ENCODE peak calls at places on chromosomes 6 and 20, in six cellular contexts. K is neural progenitor cell, E is astrocyte, C is cardiac fibroblast, W is K562, I is fibroblast of the aortic adventitia. J is an unnamed sample.

GRCh38 chr6:105991561-105992314 is 94.4 kb upstream of the PRDM1 start:
- DNase-seq in K (peak), E (no peak), C (no peak), W (peak), I (no peak), J (no peak)

GRCh38 chr20:17530716-17531536 is at the start of gene BFSP1:
- DNase-seq in K (peak), E (peak), C (peak), W (no peak), I (peak), J (peak)

GRCh38 chr20:59219206-59219605 is 55.6 kb downstream of the ZNF831 start:
- DNase-seq in K (no peak), E (no peak), C (no peak), W (no peak), I (no peak), J (no peak)

GRCh38 chr6:27505209-27506027 is 32.5 kb upstream of the ZNF184 start:
- DNase-seq in K (peak), E (peak), C (peak), W (peak), I (peak), J (peak)

GRCh38 chr20:47747663-47748031 is 37.6 kb downstream of the SULF2 start:
- DNase-seq in K (no peak), E (no peak), C (no peak), W (no peak), I (no peak), J (no peak)

GRCh38 chr6:116682334-116682712 is 1.3 kb downstream of the KPNA5 start:
- DNase-seq in K (peak), E (peak), C (peak), W (no peak), I (peak), J (peak)

GRCh38 chr20:13644010-13644409 is 5.3 kb upstream of the TASP1 start:
- DNase-seq in K (no peak), E (peak), C (peak), W (no peak), I (peak), J (peak)

GRCh38 chr20:11917663-11918062 is at the start of gene BTBD3:
- DNase-seq in K (peak), E (peak), C (peak), W (no peak), I (peak), J (peak)

GRCh38 chr6:22828179-22829062 is 259.1 kb downstream of the HDGFL1 start:
- DNase-seq in K (peak), E (peak), C (peak), W (no peak), I (peak), J (peak)

GRCh38 chr6:47452899-47453298 is 24.7 kb upstream of the CD2AP start:
- DNase-seq in K (no peak), E (no peak), C (no peak), W (no peak), I (no peak), J (no peak)

GRCh38 chr6:10412948-10413849 is 1.7 kb downstream of the TFAP2A start:
- DNase-seq in K (peak), E (no peak), C (no peak), W (no peak), I (no peak), J (no peak)

GRCh38 chr6:64984947-64985346 is 722.1 kb downstream of the EYS start:
- DNase-seq in K (no peak), E (no peak), C (no peak), W (no peak), I (no peak), J (no peak)

GRCh38 chr20:24139846-24140245 is 151.3 kb upstream of the GGTLC1 start:
- DNase-seq in K (no peak), E (no peak), C (no peak), W (no peak), I (no peak), J (no peak)

GRCh38 chr6:84623956-84624680 is 140.3 kb downstream of the TBX18 start:
- DNase-seq in K (no peak), E (peak), C (peak), W (no peak), I (peak), J (peak)

GRCh38 chr6:150208606-150209352 is 65.9 kb downstream of the PPP1R14C start:
- DNase-seq in K (no peak), E (peak), C (no peak), W (no peak), I (no peak), J (no peak)

GRCh38 chr20:46058656-46059281 is 29.8 kb downstream of the SLC12A5 start:
- DNase-seq in K (peak), E (no peak), C (no peak), W (no peak), I (no peak), J (no peak)

GRCh38 chr6:149154137-149154900 is 163.2 kb upstream of the TAB2 start:
- DNase-seq in K (no peak), E (no peak), C (no peak), W (no peak), I (no peak), J (no peak)

GRCh38 chr6:108874470-108875160 is 26.4 kb downstream of the ARMC2 start:
- DNase-seq in K (no peak), E (no peak), C (peak), W (no peak), I (peak), J (peak)

GRCh38 chr6:15320683-15321082 is 74.8 kb downstream of the JARID2 start:
- DNase-seq in K (no peak), E (peak), C (peak), W (no peak), I (peak), J (no peak)

GRCh38 chr20:53981752-53982437 is 88.5 kb downstream of the BCAS1 start:
- DNase-seq in K (no peak), E (no peak), C (no peak), W (no peak), I (no peak), J (no peak)

GRCh38 chr6:110191477-110191876 is 11.2 kb downstream of the CDC40 start:
- DNase-seq in K (no peak), E (no peak), C (no peak), W (no peak), I (no peak), J (no peak)

GRCh38 chr6:128848169-128848935 is 34.6 kb upstream of the LAMA2 start:
- DNase-seq in K (peak), E (no peak), C (peak), W (no peak), I (no peak), J (no peak)

DNA sequence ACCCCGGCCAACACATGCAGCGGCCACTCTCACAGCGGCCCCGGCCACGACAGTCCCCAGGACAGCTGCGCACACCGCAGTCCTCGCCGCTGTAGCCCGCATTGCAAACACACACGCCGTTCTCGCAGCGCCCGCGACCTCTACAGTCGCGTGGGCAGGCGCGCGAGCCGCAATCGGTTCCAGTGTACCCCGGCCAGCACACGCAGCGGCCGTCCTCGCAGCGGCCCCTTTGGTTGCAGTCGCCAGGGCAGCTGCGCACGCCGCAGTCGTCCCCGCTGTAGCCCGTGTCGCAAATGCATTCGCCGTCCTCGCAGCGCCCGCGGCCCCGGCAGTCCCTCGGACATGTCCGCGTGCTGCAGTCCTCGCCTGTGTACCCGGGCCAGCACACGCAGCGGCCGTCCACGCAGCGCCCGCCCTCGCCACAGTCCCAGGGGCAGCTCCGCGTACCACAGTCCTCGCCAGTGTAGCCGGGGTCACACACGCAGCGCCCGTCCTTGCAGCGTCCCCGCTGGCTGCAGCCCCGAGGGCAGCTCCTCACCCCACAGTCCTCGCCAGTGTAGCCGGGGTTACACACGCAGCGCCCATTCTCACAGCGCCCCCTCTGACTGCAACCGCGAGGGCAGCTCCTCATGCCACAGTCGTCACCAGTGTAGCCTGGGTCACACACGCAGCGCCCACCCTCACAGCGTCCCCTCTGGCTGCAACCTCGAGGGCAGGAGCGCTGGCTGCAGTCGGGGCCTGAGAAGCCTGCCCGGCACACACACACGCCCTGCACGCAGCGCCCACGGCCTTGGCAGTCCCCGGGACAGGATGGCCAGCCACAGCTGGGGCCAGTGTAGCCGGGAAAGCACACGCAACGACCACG is 12.5 kb downstream of the TNXB start:
- DNase-seq in K (no peak), E (no peak), C (no peak), W (no peak), I (no peak), J (no peak)
- H3K4me3 ChIP-seq in K (no peak), E (no peak), C (no peak), W (no peak), I (no peak), J (no peak)

GRCh38 chr20:56630506-56631317 is 1.6 kb downstream of the TFAP2C start:
- DNase-seq in K (peak), E (peak), C (no peak), W (no peak), I (no peak), J (peak)
- TF ChIP-seq CTCF in K (peak), E (no peak), C (no peak), W (no peak), I (no peak), J (no peak)

GRCh38 chr6:3324262-3324942 is 65.7 kb downstream of the PSMG4 start:
- DNase-seq in K (no peak), E (peak), C (peak), W (peak), I (peak), J (peak)
- H3K4me3 ChIP-seq in K (no peak), E (peak), C (no peak), W (no peak), I (no peak), J (no peak)

GRCh38 chr20:62352402-62353288 is 14.5 kb downstream of the LAMA5 start:
- DNase-seq in K (no peak), E (no peak), C (no peak), W (no peak), I (no peak), J (no peak)
- TF ChIP-seq CTCF in K (no peak), E (no peak), C (no peak), W (no peak), I (no peak), J (no peak)

GRCh38 chr6:41535766-41536165 is 10.4 kb upstream of the FOXP4 start:
- DNase-seq in K (no peak), E (no peak), C (no peak), W (no peak), I (no peak), J (no peak)

GRCh38 chr6:41538556-41539182 is 7.5 kb upstream of the FOXP4 start:
- DNase-seq in K (no peak), E (no peak), C (peak), W (peak), I (peak), J (peak)

GRCh38 chr6:41539204-41539603 is 7.0 kb upstream of the FOXP4 start:
- DNase-seq in K (no peak), E (no peak), C (no peak), W (no peak), I (no peak), J (no peak)

GRCh38 chr6:41536884-41537347 is 9.3 kb upstream of the FOXP4 start:
- DNase-seq in K (no peak), E (no peak), C (peak), W (no peak), I (no peak), J (no peak)

GRCh38 chr6:41537359-41537758 is 8.8 kb upstream of the FOXP4 start:
- DNase-seq in K (peak), E (no peak), C (no peak), W (no peak), I (no peak), J (no peak)
- H3K4me3 ChIP-seq in K (no peak), E (no peak), C (no peak), W (no peak), I (no peak), J (no peak)

DNA sequence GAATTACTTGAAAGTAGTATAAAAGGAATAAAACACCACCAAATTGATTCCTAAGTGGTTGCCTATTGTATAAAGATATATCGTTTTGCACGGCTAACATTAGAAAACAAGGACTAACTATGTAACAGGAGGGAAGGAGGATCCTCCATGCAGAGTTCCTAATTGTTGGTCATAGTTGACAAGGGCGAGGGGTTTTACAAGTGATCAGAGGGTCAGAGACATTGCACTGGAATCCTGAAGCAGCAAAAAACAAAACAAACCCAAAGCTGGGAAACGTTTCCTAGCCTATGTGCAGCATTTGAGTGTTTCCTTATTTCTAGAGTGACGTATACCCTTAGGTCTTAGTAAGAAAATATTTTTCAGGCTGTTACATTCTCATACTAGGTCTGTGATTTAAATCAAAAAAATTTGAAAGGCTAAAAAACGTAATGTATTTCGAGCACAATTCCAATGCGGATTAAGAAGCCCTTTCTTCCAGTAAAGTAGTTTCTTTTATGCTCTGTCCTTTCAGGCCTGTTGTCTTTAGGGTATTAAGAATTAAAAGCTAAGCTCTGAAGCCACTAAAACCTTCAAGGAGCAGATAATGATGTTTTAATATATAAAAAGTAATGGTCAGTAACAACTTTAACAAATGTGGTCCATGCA is 373.8 kb upstream of the MMS22L start:
- DNase-seq in K (peak), E (no peak), C (no peak), W (no peak), I (no peak), J (no peak)
- TF ChIP-seq CTCF in K (no peak), E (no peak), C (no peak), W (no peak), I (no peak), J (no peak)

J was measured in AG10803.